ENCODE peak calls at places on chromosomes 16 and 17, in six cellular contexts. T is SK-N-SH, Y is HCT116, I is GM23338, M is PC-9, P is OCI-LY7. W is an unnamed sample.

GRCh38 chr17:58391302-58391984 is 25.9 kb downstream of the RNF43 start:
- DNase-seq in T (peak; percentile 75), P (no peak), I (no peak), Y (peak; percentile 100), M (peak; percentile 94), W (peak; percentile 99)

GRCh38 chr16:20099375-20099774 is 25.7 kb upstream of the GPR139 start:
- DNase-seq in I (no peak), M (no peak), T (no peak), P (no peak), Y (no peak), W (no peak)

GRCh38 chr16:53945996-53946395 is 242.0 kb downstream of the FTO start:
- DNase-seq in T (peak; percentile 22), I (peak; percentile 67), Y (peak; percentile 8), P (peak; percentile 10), M (peak; percentile 43), W (peak; percentile 55)

GRCh38 chr17:39688945-39689344 is 1.1 kb upstream of the PGAP3 start:
- DNase-seq in Y (no peak), T (no peak), M (no peak), P (no peak), I (peak; percentile 78), W (no peak)

GRCh38 chr17:45940293-45940692 is 45.9 kb downstream of the MAPT start:
- DNase-seq in I (no peak), P (no peak), M (no peak), Y (no peak), T (no peak), W (no peak)

GRCh38 chr17:9899280-9900018 is 5.6 kb downstream of the RCVRN start:
- DNase-seq in P (no peak), T (no peak), I (no peak), Y (no peak), M (no peak), W (no peak)

GRCh38 chr17:44022246-44022645 is 7.5 kb upstream of the TMEM101 start:
- DNase-seq in I (no peak), T (no peak), P (no peak), M (no peak), Y (no peak), W (no peak)

GRCh38 chr16:53121666-53122065 is 66.9 kb downstream of the CHD9 start:
- DNase-seq in T (no peak), Y (no peak), P (no peak), I (no peak), M (no peak), W (no peak)

GRCh38 chr16:23863511-23864422 is 28.0 kb downstream of the PRKCB start:
- DNase-seq in T (no peak), I (no peak), M (no peak), P (peak; percentile 86), Y (no peak), W (no peak)

GRCh38 chr17:48023408-48024148 is 14.0 kb downstream of the COPZ2 start:
- DNase-seq in T (peak; percentile 94), I (peak; percentile 95), Y (peak; percentile 75), P (peak; percentile 71), M (peak; percentile 72), W (peak; percentile 94)

GRCh38 chr17:78737332-78737731 is 44.7 kb downstream of the CYTH1 start:
- DNase-seq in Y (no peak), I (no peak), P (no peak), M (peak; percentile 73), T (peak; percentile 81), W (peak; percentile 66)

GRCh38 chr17:14925498-14925897 is 339.6 kb downstream of the PMP22 start:
- DNase-seq in P (no peak), I (no peak), T (no peak), M (no peak), Y (no peak), W (no peak)

GRCh38 chr17:73851921-73852320 is 207.7 kb upstream of the SDK2 start:
- DNase-seq in T (no peak), M (no peak), Y (no peak), I (no peak), P (no peak), W (no peak)

GRCh38 chr17:51014129-51014528 is 106.5 kb downstream of the SPAG9 start:
- DNase-seq in Y (no peak), T (no peak), I (no peak), M (no peak), P (no peak), W (no peak)

GRCh38 chr17:81553616-81554181 is 1.5 kb upstream of the FAAP100 start:
- DNase-seq in Y (peak; percentile 16), M (peak; percentile 54), I (no peak), T (peak; percentile 83), P (no peak), W (peak; percentile 89)

GRCh38 chr16:81620796-81621195 is 158.3 kb upstream of the PLCG2 start:
- DNase-seq in M (no peak), I (no peak), Y (no peak), T (no peak), P (no peak), W (no peak)

GRCh38 chr17:83199500-83200201 is 120.2 kb downstream of the METRNL start:
- DNase-seq in I (no peak), T (no peak), Y (no peak), M (no peak), P (peak; percentile 84), W (peak; percentile 24)

GRCh38 chr16:80369559-80369958 is 171.2 kb upstream of the DYNLRB2 start:
- DNase-seq in I (peak; percentile 70), Y (no peak), T (peak; percentile 58), P (no peak), M (no peak), W (peak; percentile 25)

GRCh38 chr17:75365009-75365930 is 40.2 kb downstream of the GRB2 start:
- DNase-seq in Y (no peak), T (peak; percentile 41), P (peak; percentile 66), I (no peak), M (no peak), W (no peak)

GRCh38 chr17:977163-977562 is 2.4 kb downstream of the NXN start:
- DNase-seq in M (no peak), I (no peak), P (no peak), T (no peak), Y (no peak), W (no peak)

GRCh38 chr16:88665570-88665969 is 2.7 kb upstream of the MVD start:
- DNase-seq in T (no peak), Y (no peak), M (no peak), P (no peak), I (no peak), W (no peak)

GRCh38 chr17:82517230-82517865 is 2.2 kb upstream of the FOXK2 start:
- DNase-seq in Y (no peak), M (peak; percentile 46), I (no peak), P (no peak), T (no peak), W (no peak)

GRCh38 chr17:81036128-81036891 is 1.4 kb downstream of the BAIAP2 start:
- DNase-seq in M (no peak), P (no peak), I (no peak), T (no peak), Y (no peak), W (peak; percentile 50)

GRCh38 chr17:33684714-33685113 is 391.6 kb upstream of the ASIC2 start:
- DNase-seq in T (no peak), I (no peak), M (no peak), P (no peak), Y (no peak), W (no peak)

GRCh38 chr17:9658593-9659211 is 13.4 kb downstream of the USP43 start:
- DNase-seq in M (no peak), Y (no peak), T (no peak), I (no peak), P (no peak), W (no peak)

GRCh38 chr17:1460233-1460632 is 4.2 kb upstream of the CRK start:
- DNase-seq in P (no peak), I (no peak), M (peak; percentile 72), T (no peak), Y (no peak), W (peak; percentile 66)

GRCh38 chr17:82876149-82876548 is 36.3 kb upstream of the ZNF750 start:
- DNase-seq in P (no peak), T (no peak), I (no peak), M (peak; percentile 81), Y (no peak), W (no peak)

GRCh38 chr16:48277158-48277557 is 29.8 kb upstream of the ABCC11 start:
- DNase-seq in I (no peak), T (no peak), M (no peak), P (no peak), Y (no peak), W (no peak)

GRCh38 chr17:77120866-77121265 is 19.9 kb upstream of the SEC14L1 start:
- DNase-seq in P (no peak), T (no peak), M (no peak), I (no peak), Y (no peak), W (peak; percentile 63)

DNA sequence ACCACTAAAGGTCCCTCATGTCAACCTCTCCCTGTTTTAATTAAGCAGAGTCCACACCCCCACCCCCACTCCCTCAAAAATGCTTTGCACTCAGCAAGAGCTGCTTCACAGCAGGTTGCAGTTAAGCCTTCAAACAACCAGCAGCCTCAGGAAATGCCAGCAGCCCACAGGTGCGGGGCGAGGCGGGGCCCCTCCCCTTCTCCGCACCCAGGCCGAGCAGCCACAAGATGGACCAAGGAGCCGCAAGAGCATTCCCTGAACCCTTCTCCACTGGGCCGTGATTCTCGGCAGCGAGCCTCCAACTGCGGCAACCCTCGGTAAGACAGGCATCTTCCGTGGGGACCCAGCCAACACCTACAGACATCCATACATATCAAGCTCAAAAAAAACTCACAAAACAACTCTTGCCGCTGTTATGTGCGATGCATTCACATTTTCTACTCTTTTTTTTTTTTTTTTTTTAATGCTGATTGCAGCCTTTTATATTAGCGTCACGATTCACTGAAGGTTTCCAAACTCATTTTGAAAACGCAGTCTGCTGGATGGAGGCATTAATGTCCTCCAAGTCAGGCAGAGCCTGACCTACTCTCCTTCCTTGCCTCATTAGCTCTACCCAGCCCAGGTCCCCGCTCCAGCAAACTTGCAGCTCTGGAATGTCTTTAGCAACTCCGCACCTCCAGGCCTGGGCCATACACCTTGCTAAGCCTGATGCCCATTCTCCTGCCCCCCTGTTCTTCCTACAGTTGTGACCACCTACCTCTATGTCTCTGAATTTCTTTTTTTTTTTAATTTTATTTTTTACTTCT is 66.0 kb downstream of the AXIN2 start:
- DNase-seq in Y (peak; percentile 13), T (no peak), P (no peak), M (no peak), I (peak; percentile 91), W (no peak)
- H3K4me2 ChIP-seq in Y (peak overlapping the region; percentile 72), T (no peak overlapping the region), P (no peak overlapping the region), M (peak overlapping the region; percentile 16), I (peak overlapping the region; percentile 66), W (no peak overlapping the region)

DNA sequence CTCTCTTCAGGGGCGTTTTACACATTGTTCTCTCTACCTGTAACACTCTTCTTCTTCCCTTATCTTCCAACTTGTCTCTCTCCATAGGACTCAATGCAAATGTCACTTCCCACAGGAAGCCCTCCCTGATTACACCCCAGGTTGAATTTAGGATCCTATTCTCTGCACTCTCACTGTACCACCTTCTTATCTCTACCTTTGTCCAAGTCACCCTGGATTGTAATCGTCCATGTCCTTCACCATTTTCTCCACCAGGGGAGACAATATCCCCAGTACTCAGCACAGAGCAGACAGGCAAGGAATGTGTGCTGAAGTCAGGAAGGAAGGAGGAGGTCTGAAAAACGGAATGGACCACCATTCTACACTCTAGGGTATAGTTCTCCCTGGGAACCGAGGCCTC is 14.1 kb downstream of the C16orf82 start:
- DNase-seq in T (peak; percentile 25), M (no peak), Y (peak; percentile 29), I (peak; percentile 71), P (peak; percentile 12), W (peak; percentile 13)
- TF ChIP-seq CTCF in T (peak; percentile 50), M (peak; percentile 71), Y (peak; percentile 16), I (peak; percentile 64), P (peak; percentile 67), W (peak; percentile 52)

GRCh38 chr16:86218479-86219170 is 291.7 kb upstream of the FOXF1 start:
- DNase-seq in Y (no peak), M (no peak), I (no peak), P (no peak), T (no peak), W (no peak)
- H3K9me2 ChIP-seq in Y (no peaks in the 10 kb centered on the region), M (no peaks in the 10 kb centered on the region), I (no peaks in the 10 kb centered on the region), P (no peaks in the 10 kb centered on the region), T (no peaks in the 10 kb centered on the region), W (no peaks in the 10 kb centered on the region)

GRCh38 chr16:3752984-3753383 is 35.7 kb upstream of the TRAP1 start:
- DNase-seq in P (no peak), I (peak; percentile 15), M (no peak), T (no peak), Y (no peak), W (no peak)
- H3K4me2 ChIP-seq in P (no peak overlapping the region), I (no peak overlapping the region), M (no peak overlapping the region), T (no peak overlapping the region), Y (no peak overlapping the region), W (no peak overlapping the region)

W was measured in PC-3.